ENCODE peak calls at places on chromosomes 4 and X, in five cellular contexts. One of them, this sample, is unnamed.

GRCh38 chrX:40434947-40435346 is 145.8 kb upstream of the ATP6AP2 start:
- DNase-seq in endothelial cell of umbilical vein: no peak
- DNase-seq in SK-N-SH: peak
- DNase-seq in WTC11: peak
- DNase-seq in HepG2: no peak
- DNase-seq in this sample: peak

GRCh38 chr4:155548173-155548572 is 118.5 kb upstream of the GUCY1A1 start:
- DNase-seq in endothelial cell of umbilical vein: no peak
- DNase-seq in SK-N-SH: no peak
- DNase-seq in WTC11: no peak
- DNase-seq in HepG2: no peak
- DNase-seq in this sample: no peak

GRCh38 chr4:7045961-7046921 is 3.1 kb downstream of the TADA2B start:
- DNase-seq in endothelial cell of umbilical vein: no peak
- DNase-seq in SK-N-SH: no peak
- DNase-seq in WTC11: no peak
- DNase-seq in HepG2: no peak
- DNase-seq in this sample: peak

GRCh38 chrX:95056901-95057300 is 1382.9 kb downstream of the FAM133A start:
- DNase-seq in endothelial cell of umbilical vein: no peak
- DNase-seq in SK-N-SH: no peak
- DNase-seq in WTC11: no peak
- DNase-seq in HepG2: no peak
- DNase-seq in this sample: no peak

GRCh38 chrX:16658284-16658683 is 8.3 kb downstream of the S100G start:
- DNase-seq in endothelial cell of umbilical vein: peak
- DNase-seq in SK-N-SH: no peak
- DNase-seq in WTC11: no peak
- DNase-seq in HepG2: no peak
- DNase-seq in this sample: no peak

GRCh38 chr4:185127021-185127925 is 15.8 kb upstream of the SLC25A4 start:
- DNase-seq in endothelial cell of umbilical vein: peak
- DNase-seq in SK-N-SH: peak
- DNase-seq in WTC11: peak
- DNase-seq in HepG2: no peak
- DNase-seq in this sample: no peak

GRCh38 chr4:108693819-108694218 is 43.4 kb downstream of the OSTC start:
- DNase-seq in endothelial cell of umbilical vein: no peak
- DNase-seq in SK-N-SH: no peak
- DNase-seq in WTC11: no peak
- DNase-seq in HepG2: no peak
- DNase-seq in this sample: no peak

GRCh38 chrX:127038065-127038464 is 218.5 kb downstream of the PRR32 start:
- DNase-seq in endothelial cell of umbilical vein: no peak
- DNase-seq in SK-N-SH: no peak
- DNase-seq in WTC11: no peak
- DNase-seq in HepG2: no peak
- DNase-seq in this sample: peak

GRCh38 chrX:21740329-21741274 is 17.3 kb downstream of the SMPX start:
- DNase-seq in endothelial cell of umbilical vein: no peak
- DNase-seq in SK-N-SH: no peak
- DNase-seq in WTC11: no peak
- DNase-seq in HepG2: peak
- DNase-seq in this sample: no peak

GRCh38 chrX:56232221-56233082 is at the start of gene KLF8:
- DNase-seq in endothelial cell of umbilical vein: no peak
- DNase-seq in SK-N-SH: no peak
- DNase-seq in WTC11: peak
- DNase-seq in HepG2: no peak
- DNase-seq in this sample: peak

GRCh38 chr4:56907489-56908205 is at the start of gene REST:
- DNase-seq in endothelial cell of umbilical vein: peak
- DNase-seq in SK-N-SH: peak
- DNase-seq in WTC11: peak
- DNase-seq in HepG2: peak
- DNase-seq in this sample: peak

GRCh38 chr4:183758006-183758734 is 99.1 kb downstream of the TRAPPC11 start:
- DNase-seq in endothelial cell of umbilical vein: no peak
- DNase-seq in SK-N-SH: no peak
- DNase-seq in WTC11: peak
- DNase-seq in HepG2: no peak
- DNase-seq in this sample: no peak

GRCh38 chrX:27186671-27187070 is 276.5 kb downstream of the PPP4R3C start:
- DNase-seq in endothelial cell of umbilical vein: peak
- DNase-seq in SK-N-SH: peak
- DNase-seq in WTC11: peak
- DNase-seq in HepG2: peak
- DNase-seq in this sample: peak

GRCh38 chr4:186942745-186943606 is 219.3 kb upstream of the FAT1 start:
- DNase-seq in endothelial cell of umbilical vein: no peak
- DNase-seq in SK-N-SH: peak
- DNase-seq in WTC11: no peak
- DNase-seq in HepG2: no peak
- DNase-seq in this sample: no peak

GRCh38 chr4:5458676-5459075 is 249.7 kb downstream of the EVC2 start:
- DNase-seq in endothelial cell of umbilical vein: no peak
- DNase-seq in SK-N-SH: no peak
- DNase-seq in WTC11: no peak
- DNase-seq in HepG2: no peak
- DNase-seq in this sample: no peak

GRCh38 chr4:39698424-39699009 is 581 bp downstream of the UBE2K start:
- DNase-seq in endothelial cell of umbilical vein: peak
- DNase-seq in SK-N-SH: peak
- DNase-seq in WTC11: peak
- DNase-seq in HepG2: peak
- DNase-seq in this sample: peak

GRCh38 chr4:78525559-78525958 is 26.0 kb upstream of the ANXA3 start:
- DNase-seq in endothelial cell of umbilical vein: no peak
- DNase-seq in SK-N-SH: no peak
- DNase-seq in WTC11: no peak
- DNase-seq in HepG2: no peak
- DNase-seq in this sample: no peak

GRCh38 chr4:147736458-147736857 is 4.6 kb downstream of the ARHGAP10 start:
- DNase-seq in endothelial cell of umbilical vein: peak
- DNase-seq in SK-N-SH: no peak
- DNase-seq in WTC11: no peak
- DNase-seq in HepG2: no peak
- DNase-seq in this sample: no peak

GRCh38 chr4:6134612-6135220 is 65.6 kb downstream of the JAKMIP1 start:
- DNase-seq in endothelial cell of umbilical vein: no peak
- DNase-seq in SK-N-SH: no peak
- DNase-seq in WTC11: no peak
- DNase-seq in HepG2: peak
- DNase-seq in this sample: peak

GRCh38 chr4:7073526-7074390 is 5.9 kb upstream of the GRPEL1 start:
- DNase-seq in endothelial cell of umbilical vein: peak
- DNase-seq in SK-N-SH: peak
- DNase-seq in WTC11: peak
- DNase-seq in HepG2: peak
- DNase-seq in this sample: peak

GRCh38 chrX:20547649-20548051 is 280.9 kb upstream of the RPS6KA3 start:
- DNase-seq in endothelial cell of umbilical vein: no peak
- DNase-seq in SK-N-SH: no peak
- DNase-seq in WTC11: no peak
- DNase-seq in HepG2: peak
- DNase-seq in this sample: peak

GRCh38 chr4:126790633-126791032 is 842.1 kb upstream of the INTU start:
- DNase-seq in endothelial cell of umbilical vein: no peak
- DNase-seq in SK-N-SH: no peak
- DNase-seq in WTC11: no peak
- DNase-seq in HepG2: no peak
- DNase-seq in this sample: no peak

GRCh38 chr4:17968721-17969120 is 52.8 kb downstream of the LCORL start:
- DNase-seq in endothelial cell of umbilical vein: no peak
- DNase-seq in SK-N-SH: no peak
- DNase-seq in WTC11: no peak
- DNase-seq in HepG2: no peak
- DNase-seq in this sample: no peak

DNA sequence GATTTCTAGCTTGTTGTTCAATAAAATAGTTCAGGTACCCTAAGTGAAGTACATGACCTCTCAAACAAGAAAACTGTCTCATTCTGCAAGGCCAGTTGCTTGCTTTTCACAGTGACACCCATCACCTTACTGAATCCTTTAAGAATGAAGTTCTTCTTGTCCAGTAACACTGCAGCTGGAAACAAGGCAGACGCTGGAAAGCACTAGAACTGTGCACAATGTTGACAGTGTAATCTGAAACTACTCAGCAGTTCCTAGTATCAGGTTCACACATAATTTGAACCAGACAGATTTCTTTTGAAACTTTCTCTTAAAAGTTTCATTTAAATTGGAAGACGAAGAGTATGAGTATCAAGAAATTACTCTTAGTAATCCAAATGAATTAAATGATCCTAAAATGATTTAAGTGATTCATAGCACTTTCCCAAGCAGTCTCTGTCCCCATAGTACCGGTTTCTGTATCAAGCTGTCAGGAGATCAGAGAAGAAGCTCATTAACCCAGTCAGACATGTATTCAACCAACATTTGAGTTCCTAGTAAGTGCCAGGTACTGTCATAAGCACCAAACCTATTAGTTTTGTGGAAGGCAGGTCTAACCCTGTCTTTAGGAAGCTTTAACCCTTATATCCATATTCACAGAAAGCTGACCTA is 63.5 kb downstream of the PALLD start:
- DNase-seq in endothelial cell of umbilical vein: peak
- DNase-seq in SK-N-SH: no peak
- DNase-seq in WTC11: no peak
- DNase-seq in HepG2: no peak
- DNase-seq in this sample: no peak
- TF ChIP-seq MAX in endothelial cell of umbilical vein: no peak
- TF ChIP-seq MAX in SK-N-SH: peak
- TF ChIP-seq MAX in WTC11: no peak
- TF ChIP-seq MAX in HepG2: no peak
- TF ChIP-seq MAX in this sample: no peak

GRCh38 chr4:72374156-72374555 is 194.9 kb downstream of the ADAMTS3 start:
- DNase-seq in endothelial cell of umbilical vein: no peak
- DNase-seq in SK-N-SH: no peak
- DNase-seq in WTC11: no peak
- DNase-seq in HepG2: no peak
- DNase-seq in this sample: no peak

GRCh38 chr4:72375050-72375736 is 193.8 kb downstream of the ADAMTS3 start:
- DNase-seq in endothelial cell of umbilical vein: no peak
- DNase-seq in SK-N-SH: no peak
- DNase-seq in WTC11: no peak
- DNase-seq in HepG2: no peak
- DNase-seq in this sample: no peak

GRCh38 chr4:72377491-72378194 is 191.4 kb downstream of the ADAMTS3 start:
- DNase-seq in endothelial cell of umbilical vein: no peak
- DNase-seq in SK-N-SH: no peak
- DNase-seq in WTC11: no peak
- DNase-seq in HepG2: no peak
- DNase-seq in this sample: no peak

GRCh38 chr4:72378901-72379300 is 190.1 kb downstream of the ADAMTS3 start:
- DNase-seq in endothelial cell of umbilical vein: no peak
- DNase-seq in SK-N-SH: no peak
- DNase-seq in WTC11: no peak
- DNase-seq in HepG2: no peak
- DNase-seq in this sample: no peak

DNA sequence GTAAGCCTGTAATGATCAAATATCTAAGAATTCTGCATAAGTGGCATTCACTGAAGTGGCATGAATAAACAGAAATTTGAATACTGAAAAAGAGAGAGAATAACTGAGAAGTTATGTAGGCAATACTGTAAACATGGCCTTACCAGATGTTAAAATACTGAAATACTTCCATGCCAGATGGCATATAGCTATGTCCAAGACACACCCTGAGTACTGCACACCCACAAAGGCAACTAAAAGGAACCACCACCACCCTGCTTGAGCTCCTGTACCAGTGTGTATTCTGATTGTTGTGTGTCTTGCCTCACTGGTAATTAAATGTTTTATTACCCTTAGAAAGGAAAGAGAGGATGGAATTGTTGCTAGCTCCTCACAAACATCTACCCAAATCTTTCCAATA is 192.1 kb downstream of the ADAMTS3 start:
- DNase-seq in endothelial cell of umbilical vein: no peak
- DNase-seq in SK-N-SH: no peak
- DNase-seq in WTC11: no peak
- DNase-seq in HepG2: no peak
- DNase-seq in this sample: no peak
- TF ChIP-seq MAX in endothelial cell of umbilical vein: no peak
- TF ChIP-seq MAX in SK-N-SH: no peak
- TF ChIP-seq MAX in WTC11: no peak
- TF ChIP-seq MAX in HepG2: no peak
- TF ChIP-seq MAX in this sample: no peak

DNA sequence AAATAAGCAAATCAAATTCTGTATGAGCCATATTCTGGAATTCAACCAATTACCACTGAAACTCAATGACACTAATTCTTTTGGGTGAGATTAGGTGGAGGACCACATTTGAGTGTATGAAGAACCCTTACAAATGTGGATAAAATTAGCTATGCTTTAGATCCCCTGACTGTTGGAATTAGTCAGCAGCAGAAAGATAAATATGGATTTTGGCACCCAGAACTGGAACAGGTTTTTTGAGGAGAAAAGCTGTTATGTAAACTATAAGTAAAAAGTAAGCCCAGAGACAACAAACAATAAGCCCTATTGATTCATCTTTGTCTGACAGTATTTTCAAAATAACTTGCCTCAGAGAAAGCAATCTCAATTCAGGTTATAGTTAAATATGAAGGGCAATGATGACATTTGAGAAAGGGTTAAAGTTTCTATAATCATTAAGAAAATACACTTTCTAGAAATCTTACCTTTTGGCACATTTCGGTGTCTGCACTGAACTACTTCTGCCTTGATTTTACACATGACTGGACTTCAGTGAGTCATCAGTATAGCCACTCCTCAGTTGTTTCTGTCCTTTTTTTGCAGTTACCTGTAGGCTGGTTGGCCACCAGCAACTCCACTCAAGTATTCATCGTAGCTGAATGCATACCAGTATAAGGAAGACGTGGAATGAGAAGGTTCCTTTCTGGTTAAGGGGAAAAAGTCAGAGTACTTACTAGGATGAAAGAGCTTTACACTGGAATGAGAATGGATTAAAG is 80.0 kb downstream of the KCTD8 start:
- DNase-seq in endothelial cell of umbilical vein: no peak
- DNase-seq in SK-N-SH: no peak
- DNase-seq in WTC11: no peak
- DNase-seq in HepG2: no peak
- DNase-seq in this sample: no peak
- TF ChIP-seq MAX in endothelial cell of umbilical vein: no peak
- TF ChIP-seq MAX in SK-N-SH: no peak
- TF ChIP-seq MAX in WTC11: no peak
- TF ChIP-seq MAX in HepG2: no peak
- TF ChIP-seq MAX in this sample: no peak

GRCh38 chr4:149980125-149980682 is 98.0 kb upstream of the DCLK2 start:
- DNase-seq in endothelial cell of umbilical vein: no peak
- DNase-seq in SK-N-SH: no peak
- DNase-seq in WTC11: no peak
- DNase-seq in HepG2: no peak
- DNase-seq in this sample: no peak

GRCh38 chr4:149983931-149984330 is 94.3 kb upstream of the DCLK2 start:
- DNase-seq in endothelial cell of umbilical vein: no peak
- DNase-seq in SK-N-SH: no peak
- DNase-seq in WTC11: no peak
- DNase-seq in HepG2: no peak
- DNase-seq in this sample: no peak

GRCh38 chr4:149985981-149986380 is 92.3 kb upstream of the DCLK2 start:
- DNase-seq in endothelial cell of umbilical vein: no peak
- DNase-seq in SK-N-SH: no peak
- DNase-seq in WTC11: no peak
- DNase-seq in HepG2: no peak
- DNase-seq in this sample: no peak

GRCh38 chr4:149975172-149975571 is 103.1 kb upstream of the DCLK2 start:
- DNase-seq in endothelial cell of umbilical vein: no peak
- DNase-seq in SK-N-SH: no peak
- DNase-seq in WTC11: no peak
- DNase-seq in HepG2: no peak
- DNase-seq in this sample: no peak

GRCh38 chr4:149980941-149981340 is 97.3 kb upstream of the DCLK2 start:
- DNase-seq in endothelial cell of umbilical vein: peak
- DNase-seq in SK-N-SH: peak
- DNase-seq in WTC11: peak
- DNase-seq in HepG2: peak
- DNase-seq in this sample: peak
- TF ChIP-seq MAX in endothelial cell of umbilical vein: no peak
- TF ChIP-seq MAX in SK-N-SH: no peak
- TF ChIP-seq MAX in WTC11: no peak
- TF ChIP-seq MAX in HepG2: no peak
- TF ChIP-seq MAX in this sample: no peak